ENCODE peak calls at places on chromosome 21, in five cellular contexts. R, O, M, A and Z are unnamed samples.

GRCh38 chr21:15730484-15731242 is 881 bp downstream of the USP25 start:
- DNase-seq in R (no peak), O (no peak), M (no peak), A (no peak), Z (peak; percentile 26)

GRCh38 chr21:31198575-31198974 is 145.5 kb downstream of the TIAM1 start:
- DNase-seq in R (no peak), O (no peak), M (no peak), A (no peak), Z (no peak)

GRCh38 chr21:14956826-14957225 is 108.0 kb downstream of the NRIP1 start:
- DNase-seq in R (no peak), O (no peak), M (no peak), A (no peak), Z (no peak)

GRCh38 chr21:29377266-29377665 is 78.5 kb downstream of the BACH1 start:
- DNase-seq in R (no peak), O (no peak), M (no peak), A (no peak), Z (no peak)

GRCh38 chr21:29538115-29538514 is 239.4 kb downstream of the BACH1 start:
- DNase-seq in R (no peak), O (no peak), M (no peak), A (no peak), Z (no peak)

GRCh38 chr21:28704746-28705145 is 287.9 kb downstream of the LTN1 start:
- DNase-seq in R (no peak), O (no peak), M (no peak), A (peak; percentile 23), Z (no peak)

GRCh38 chr21:28644762-28645161 is 347.9 kb downstream of the LTN1 start:
- DNase-seq in R (no peak), O (no peak), M (no peak), A (no peak), Z (no peak)

GRCh38 chr21:36209626-36210171 is 53.1 kb downstream of the DOP1B start:
- DNase-seq in R (no peak), O (no peak), M (no peak), A (no peak), Z (no peak)

GRCh38 chr21:29321908-29322569 is 23.3 kb downstream of the BACH1 start:
- DNase-seq in R (no peak), O (no peak), M (no peak), A (no peak), Z (no peak)

GRCh38 chr21:44078411-44078981 is 28.7 kb upstream of the PWP2 start:
- DNase-seq in R (no peak), O (no peak), M (no peak), A (no peak), Z (no peak)

GRCh38 chr21:28822882-28823335 is 169.8 kb downstream of the LTN1 start:
- DNase-seq in R (no peak), O (no peak), M (no peak), A (peak; percentile 22), Z (no peak)

GRCh38 chr21:28714795-28715464 is 277.7 kb downstream of the LTN1 start:
- DNase-seq in R (no peak), O (no peak), M (no peak), A (no peak), Z (no peak)

GRCh38 chr21:31557421-31557955 is 102.0 kb upstream of the SOD1 start:
- DNase-seq in R (no peak), O (no peak), M (no peak), A (no peak), Z (no peak)

GRCh38 chr21:17003763-17004373 is 509.0 kb upstream of the CXADR start:
- DNase-seq in R (no peak), O (no peak), M (no peak), A (no peak), Z (no peak)

GRCh38 chr21:31117046-31117916 is 79.0 kb upstream of the KRTAP19-8 start:
- DNase-seq in R (peak; percentile 81), O (no peak), M (no peak), A (no peak), Z (no peak)

GRCh38 chr21:30984897-30985296 is 53.4 kb downstream of the KRTAP19-8 start:
- DNase-seq in R (peak; percentile 83), O (no peak), M (no peak), A (no peak), Z (no peak)

GRCh38 chr21:44375281-44375651 is 21.8 kb downstream of the TRPM2 start:
- DNase-seq in R (no peak), O (no peak), M (no peak), A (no peak), Z (peak; percentile 71)

GRCh38 chr21:29943885-29944284 is 4.1 kb upstream of the GRIK1 start:
- DNase-seq in R (no peak), O (no peak), M (no peak), A (no peak), Z (no peak)

GRCh38 chr21:40851749-40852148 is 4.8 kb upstream of the DSCAM start:
- DNase-seq in R (peak; percentile 64), O (no peak), M (no peak), A (no peak), Z (no peak)

GRCh38 chr21:31011412-31011811 is 26.9 kb downstream of the KRTAP19-8 start:
- DNase-seq in R (no peak), O (no peak), M (no peak), A (no peak), Z (no peak)

DNA sequence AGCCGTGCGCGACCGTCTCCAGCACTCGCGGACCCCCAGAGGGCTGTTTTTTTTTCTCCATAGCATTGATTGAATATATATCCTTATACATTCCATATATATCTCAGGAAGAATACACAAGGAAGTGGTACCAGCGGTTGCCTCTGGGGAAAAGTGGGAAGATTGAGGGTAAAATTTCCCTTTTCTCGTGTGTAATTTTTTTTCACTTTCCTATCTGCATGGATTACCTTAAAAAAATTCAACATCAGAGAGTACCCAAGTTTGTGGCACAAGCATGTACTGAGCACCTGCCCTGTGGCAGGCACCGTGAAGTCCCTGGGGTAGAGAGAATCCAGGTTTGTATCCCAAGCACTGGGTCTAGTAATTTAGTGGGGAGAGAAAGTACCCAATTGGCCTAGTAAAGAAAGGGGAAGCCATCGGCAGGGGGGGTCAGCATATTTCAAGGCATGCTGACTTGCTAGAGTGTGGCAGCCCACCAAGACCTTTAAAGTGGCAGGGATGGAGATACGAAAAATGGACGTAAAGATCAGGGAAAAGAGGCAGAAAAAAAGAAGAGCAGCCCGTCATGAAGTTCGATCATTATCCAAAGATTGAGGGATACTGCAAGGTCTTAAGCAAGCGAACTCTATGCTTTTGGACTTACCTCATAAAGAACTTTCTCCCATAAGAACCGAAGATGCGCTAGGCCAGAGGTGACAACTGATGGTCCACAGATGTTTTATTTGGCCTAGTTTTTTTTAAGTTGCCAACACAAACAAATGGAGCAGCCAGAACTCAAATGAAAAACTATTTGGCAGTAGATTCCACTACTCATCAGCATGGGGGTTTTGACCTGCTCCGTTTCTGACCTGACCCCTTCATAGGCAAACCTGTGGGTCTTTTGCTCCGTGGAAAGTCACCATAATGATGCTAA is 1.5 kb upstream of the HMGN1 start:
- DNase-seq in R (no peak), O (no peak), M (no peak), A (no peak), Z (no peak)
- TF ChIP-seq CTCF in R (no peak), O (no peak), M (no peak), A (no peak), Z (no peak)

DNA sequence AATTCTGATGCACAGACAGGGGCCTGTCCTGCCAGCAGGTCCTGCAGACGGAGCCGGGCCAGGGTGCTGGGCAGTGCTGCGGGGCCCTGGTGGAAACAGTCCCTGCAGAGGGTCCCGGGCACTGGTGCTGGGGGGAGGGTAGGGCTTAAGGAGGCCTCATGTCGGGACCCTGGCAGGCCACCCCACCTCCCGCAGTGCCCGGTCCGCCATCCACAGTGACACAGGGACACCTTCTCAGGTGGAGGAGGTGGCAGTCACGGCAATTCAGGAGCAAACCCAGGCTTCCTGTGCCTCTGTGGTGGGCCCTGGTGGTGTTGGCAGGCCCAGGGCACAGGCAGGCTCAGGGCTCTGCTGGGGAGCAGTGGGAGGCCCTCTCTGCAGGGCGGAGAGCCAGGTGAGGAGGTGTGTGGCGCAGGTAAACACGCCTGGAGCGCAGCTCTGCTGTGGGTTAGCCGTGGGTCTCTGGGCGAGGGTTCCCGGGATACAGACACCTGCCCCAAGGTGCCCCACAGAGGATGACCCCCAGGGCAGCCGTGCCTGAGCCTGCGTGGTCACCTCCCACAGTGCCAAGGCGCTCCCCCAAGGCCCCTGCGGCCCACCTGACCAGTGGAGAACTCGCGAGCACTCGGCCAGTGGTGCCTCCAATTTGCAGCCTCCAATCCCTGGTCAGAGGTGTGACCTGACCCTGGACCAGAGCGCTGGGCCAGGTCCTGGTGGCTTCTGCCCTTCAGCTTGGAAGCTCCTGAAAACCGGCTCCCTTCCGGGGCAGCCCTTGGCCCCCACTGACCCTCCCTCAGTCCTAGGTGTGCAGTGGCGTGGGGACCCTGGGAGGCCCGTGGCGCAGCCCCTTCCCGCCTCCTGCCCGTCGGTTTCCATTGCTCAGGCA is 19.2 kb downstream of the COL18A1 start:
- DNase-seq in R (no peak), O (no peak), M (no peak), A (no peak), Z (no peak)
- H3K4me1 ChIP-seq in R (peaks cover 25% of the 10 kb centered on the region), O (peaks cover 7% of the 10 kb centered on the region), M (no peaks in the 10 kb centered on the region), A (no peaks in the 10 kb centered on the region), Z (no peaks in the 10 kb centered on the region)

GRCh38 chr21:33359446-33359845 is 34.7 kb downstream of the IFNAR1 start:
- DNase-seq in R (no peak), O (no peak), M (no peak), A (no peak), Z (no peak)

GRCh38 chr21:33360281-33360680 is 35.5 kb downstream of the IFNAR1 start:
- DNase-seq in R (no peak), O (no peak), M (no peak), A (no peak), Z (no peak)

GRCh38 chr21:33360871-33361602 is 36.3 kb downstream of the IFNAR1 start:
- DNase-seq in R (peak; percentile 94), O (peak; percentile 80), M (peak; percentile 70), A (peak; percentile 63), Z (peak; percentile 82)

GRCh38 chr21:33364830-33365229 is 38.4 kb upstream of the IFNGR2 start:
- DNase-seq in R (no peak), O (no peak), M (no peak), A (no peak), Z (no peak)

DNA sequence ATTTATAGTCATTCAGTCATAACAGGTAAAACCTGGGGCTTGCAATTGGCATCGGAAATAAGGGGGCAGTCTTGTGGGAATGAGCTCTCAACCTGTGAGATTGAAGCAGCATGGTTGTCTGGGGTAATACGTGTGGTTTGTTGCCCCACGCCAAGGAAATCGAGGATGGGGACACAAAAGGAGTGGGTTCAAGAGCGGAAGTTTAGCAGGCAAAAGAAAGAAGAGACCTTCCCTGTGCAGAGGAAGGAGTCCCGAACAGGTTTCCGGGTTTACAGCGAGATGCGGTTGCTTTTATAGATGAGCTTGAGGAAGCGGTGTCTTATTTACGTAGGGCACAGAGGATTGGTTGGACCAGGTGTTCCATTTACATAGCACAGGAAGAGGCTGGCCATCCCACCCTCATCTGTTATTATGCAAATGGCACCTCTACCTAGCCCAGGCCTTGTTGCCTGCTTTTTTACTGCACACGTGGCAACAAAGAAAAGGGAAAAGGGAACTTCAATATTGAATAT is 37.3 kb downstream of the IFNAR1 start:
- DNase-seq in R (peak; percentile 91), O (no peak), M (no peak), A (no peak), Z (no peak)
- H3K4me3 ChIP-seq in R (no peak overlapping the region), O (no peak overlapping the region), M (no peak overlapping the region), A (no peak overlapping the region), Z (no peak overlapping the region)

DNA sequence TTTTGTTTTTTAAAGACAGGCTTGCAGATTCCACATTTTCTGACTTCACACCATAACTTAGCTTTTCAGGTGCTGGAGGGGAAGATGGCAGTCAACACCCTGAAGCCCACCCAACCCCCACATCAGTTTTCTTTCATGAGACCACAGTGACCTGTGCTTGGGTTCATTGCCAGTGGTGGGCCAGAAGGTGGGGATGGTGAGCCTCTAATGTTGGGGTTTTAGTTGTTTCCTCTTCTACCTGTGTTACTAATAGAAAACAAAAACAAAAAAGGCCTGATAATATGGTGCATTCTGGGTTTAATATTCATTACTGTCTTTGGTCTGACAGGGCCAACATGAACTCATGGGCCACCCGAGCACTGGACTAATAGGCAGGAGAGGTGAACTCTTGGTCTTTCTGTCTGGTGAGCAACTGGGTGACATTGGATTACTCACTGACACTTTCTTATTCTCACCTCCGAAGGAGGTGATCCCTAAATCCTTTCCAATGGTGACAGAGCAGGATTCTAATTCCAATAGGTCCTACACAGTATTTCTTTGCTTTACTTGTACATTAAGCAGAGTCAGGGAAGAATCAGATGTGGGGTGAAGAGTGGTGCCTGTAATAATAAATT is 132.8 kb downstream of the CLIC6 start:
- DNase-seq in R (no peak), O (no peak), M (no peak), A (no peak), Z (no peak)
- TF ChIP-seq CTCF in R (no peak), O (no peak), M (peak; percentile 12), A (no peak), Z (no peak)